ENCODE peak calls at places on chromosome 11, in seven cellular contexts. One of them, this sample, is unnamed.

GRCh38 chr11:122724520-122724919 is 69.0 kb downstream of the UBASH3B start:
- DNase-seq in hippocampal formation: no peak
- DNase-seq in T-cell: no peak
- DNase-seq in activated naive CD8-positive, alpha-beta T cell treated with anti-CD3 and anti-CD28 coated beads for 36 hours: no peak
- DNase-seq in NCI-H510A treated with DMSO at 0.1 percent for 48 hours: no peak
- DNase-seq in fibroblast of lung: peak; percentile 63
- DNase-seq in aorta: no peak
- DNase-seq in this sample: no peak

GRCh38 chr11:77436969-77437368 is 36.9 kb downstream of the PAK1 start:
- DNase-seq in hippocampal formation: no peak
- DNase-seq in T-cell: no peak
- DNase-seq in activated naive CD8-positive, alpha-beta T cell treated with anti-CD3 and anti-CD28 coated beads for 36 hours: no peak
- DNase-seq in NCI-H510A treated with DMSO at 0.1 percent for 48 hours: no peak
- DNase-seq in fibroblast of lung: no peak
- DNase-seq in aorta: no peak
- DNase-seq in this sample: no peak

GRCh38 chr11:68302256-68303054 is 9.9 kb upstream of the LRP5 start:
- DNase-seq in hippocampal formation: no peak
- DNase-seq in T-cell: no peak
- DNase-seq in activated naive CD8-positive, alpha-beta T cell treated with anti-CD3 and anti-CD28 coated beads for 36 hours: no peak
- DNase-seq in NCI-H510A treated with DMSO at 0.1 percent for 48 hours: peak; percentile 92
- DNase-seq in fibroblast of lung: peak; percentile 47
- DNase-seq in aorta: no peak
- DNase-seq in this sample: no peak

GRCh38 chr11:12818333-12819015 is 144.3 kb downstream of the TEAD1 start:
- DNase-seq in hippocampal formation: no peak
- DNase-seq in T-cell: no peak
- DNase-seq in activated naive CD8-positive, alpha-beta T cell treated with anti-CD3 and anti-CD28 coated beads for 36 hours: no peak
- DNase-seq in NCI-H510A treated with DMSO at 0.1 percent for 48 hours: no peak
- DNase-seq in fibroblast of lung: peak; percentile 93
- DNase-seq in aorta: no peak
- DNase-seq in this sample: peak; percentile 29

GRCh38 chr11:117281159-117281558 is 10.0 kb upstream of the BACE1-AS start:
- DNase-seq in hippocampal formation: no peak
- DNase-seq in T-cell: no peak
- DNase-seq in activated naive CD8-positive, alpha-beta T cell treated with anti-CD3 and anti-CD28 coated beads for 36 hours: no peak
- DNase-seq in NCI-H510A treated with DMSO at 0.1 percent for 48 hours: no peak
- DNase-seq in fibroblast of lung: peak; percentile 99
- DNase-seq in aorta: no peak
- DNase-seq in this sample: no peak

GRCh38 chr11:57482782-57483569 is 22.6 kb downstream of the RTN4RL2 start:
- DNase-seq in hippocampal formation: no peak
- DNase-seq in T-cell: peak; percentile 49
- DNase-seq in activated naive CD8-positive, alpha-beta T cell treated with anti-CD3 and anti-CD28 coated beads for 36 hours: peak; percentile 84
- DNase-seq in NCI-H510A treated with DMSO at 0.1 percent for 48 hours: peak; percentile 43
- DNase-seq in fibroblast of lung: no peak
- DNase-seq in aorta: peak; percentile 85
- DNase-seq in this sample: peak; percentile 46

GRCh38 chr11:86940122-86940777 is 14.9 kb downstream of the FZD4 start:
- DNase-seq in hippocampal formation: no peak
- DNase-seq in T-cell: no peak
- DNase-seq in activated naive CD8-positive, alpha-beta T cell treated with anti-CD3 and anti-CD28 coated beads for 36 hours: no peak
- DNase-seq in NCI-H510A treated with DMSO at 0.1 percent for 48 hours: no peak
- DNase-seq in fibroblast of lung: peak; percentile 89
- DNase-seq in aorta: no peak
- DNase-seq in this sample: peak; percentile 39

GRCh38 chr11:48116843-48117242 is 99.8 kb upstream of the OR4B1 start:
- DNase-seq in hippocampal formation: no peak
- DNase-seq in T-cell: no peak
- DNase-seq in activated naive CD8-positive, alpha-beta T cell treated with anti-CD3 and anti-CD28 coated beads for 36 hours: no peak
- DNase-seq in NCI-H510A treated with DMSO at 0.1 percent for 48 hours: no peak
- DNase-seq in fibroblast of lung: no peak
- DNase-seq in aorta: no peak
- DNase-seq in this sample: no peak

GRCh38 chr11:92227233-92227593 is 2.6 kb downstream of the FAT3 start:
- DNase-seq in hippocampal formation: no peak
- DNase-seq in T-cell: no peak
- DNase-seq in activated naive CD8-positive, alpha-beta T cell treated with anti-CD3 and anti-CD28 coated beads for 36 hours: no peak
- DNase-seq in NCI-H510A treated with DMSO at 0.1 percent for 48 hours: peak; percentile 77
- DNase-seq in fibroblast of lung: no peak
- DNase-seq in aorta: peak; percentile 71
- DNase-seq in this sample: no peak

GRCh38 chr11:30497600-30497999 is 88.6 kb downstream of the MPPED2 start:
- DNase-seq in hippocampal formation: no peak
- DNase-seq in T-cell: no peak
- DNase-seq in activated naive CD8-positive, alpha-beta T cell treated with anti-CD3 and anti-CD28 coated beads for 36 hours: no peak
- DNase-seq in NCI-H510A treated with DMSO at 0.1 percent for 48 hours: no peak
- DNase-seq in fibroblast of lung: no peak
- DNase-seq in aorta: no peak
- DNase-seq in this sample: no peak

GRCh38 chr11:100980156-100980555 is 149.5 kb downstream of the PGR start:
- DNase-seq in hippocampal formation: no peak
- DNase-seq in T-cell: no peak
- DNase-seq in activated naive CD8-positive, alpha-beta T cell treated with anti-CD3 and anti-CD28 coated beads for 36 hours: no peak
- DNase-seq in NCI-H510A treated with DMSO at 0.1 percent for 48 hours: no peak
- DNase-seq in fibroblast of lung: no peak
- DNase-seq in aorta: no peak
- DNase-seq in this sample: no peak

GRCh38 chr11:57983211-57983610 is 40.5 kb upstream of the OR9Q1 start:
- DNase-seq in hippocampal formation: peak; percentile 50
- DNase-seq in T-cell: no peak
- DNase-seq in activated naive CD8-positive, alpha-beta T cell treated with anti-CD3 and anti-CD28 coated beads for 36 hours: no peak
- DNase-seq in NCI-H510A treated with DMSO at 0.1 percent for 48 hours: no peak
- DNase-seq in fibroblast of lung: no peak
- DNase-seq in aorta: no peak
- DNase-seq in this sample: no peak

GRCh38 chr11:60428517-60428916 is 855 bp upstream of the MS4A5 start:
- DNase-seq in hippocampal formation: no peak
- DNase-seq in T-cell: no peak
- DNase-seq in activated naive CD8-positive, alpha-beta T cell treated with anti-CD3 and anti-CD28 coated beads for 36 hours: no peak
- DNase-seq in NCI-H510A treated with DMSO at 0.1 percent for 48 hours: no peak
- DNase-seq in fibroblast of lung: no peak
- DNase-seq in aorta: no peak
- DNase-seq in this sample: no peak

GRCh38 chr11:107457205-107457557 is 444 bp downstream of the CWF19L2 start:
- DNase-seq in hippocampal formation: no peak
- DNase-seq in T-cell: no peak
- DNase-seq in activated naive CD8-positive, alpha-beta T cell treated with anti-CD3 and anti-CD28 coated beads for 36 hours: no peak
- DNase-seq in NCI-H510A treated with DMSO at 0.1 percent for 48 hours: peak; percentile 31
- DNase-seq in fibroblast of lung: peak; percentile 15
- DNase-seq in aorta: no peak
- DNase-seq in this sample: no peak

GRCh38 chr11:62552931-62553838 is 6.6 kb upstream of the AHNAK start:
- DNase-seq in hippocampal formation: no peak
- DNase-seq in T-cell: peak; percentile 47
- DNase-seq in activated naive CD8-positive, alpha-beta T cell treated with anti-CD3 and anti-CD28 coated beads for 36 hours: peak; percentile 45
- DNase-seq in NCI-H510A treated with DMSO at 0.1 percent for 48 hours: peak; percentile 12
- DNase-seq in fibroblast of lung: peak; percentile 98
- DNase-seq in aorta: peak; percentile 94
- DNase-seq in this sample: peak; percentile 85

GRCh38 chr11:66979336-66979980 is 4.4 kb downstream of the C11orf86 start:
- DNase-seq in hippocampal formation: no peak
- DNase-seq in T-cell: no peak
- DNase-seq in activated naive CD8-positive, alpha-beta T cell treated with anti-CD3 and anti-CD28 coated beads for 36 hours: no peak
- DNase-seq in NCI-H510A treated with DMSO at 0.1 percent for 48 hours: no peak
- DNase-seq in fibroblast of lung: peak; percentile 76
- DNase-seq in aorta: no peak
- DNase-seq in this sample: no peak

This sample was measured in heart right ventricle.